ENCODE peak calls at places on chromosomes 5 and 9, in seven cellular contexts. Y is CD8-positive, alpha-beta T cell; E is foreskin fibroblast; I is GM23338; J is body of pancreas; W is Caco-2; O is GM06990. L is an unnamed sample.

GRCh38 chr5:73648490-73648889 is 22.5 kb downstream of the ARHGEF28 start:
- DNase-seq in W (no peak), Y (no peak), J (no peak), I (no peak), O (no peak), E (no peak), L (no peak)

GRCh38 chr5:55418994-55419991 is 111.5 kb downstream of the MTREX start:
- DNase-seq in O (no peak), J (no peak), E (peak; percentile 80), W (peak; percentile 47), I (peak; percentile 35), Y (no peak), L (peak; percentile 30)

GRCh38 chr9:107738789-107739188 is 249.2 kb upstream of the KLF4 start:
- DNase-seq in E (peak; percentile 77), W (no peak), Y (no peak), J (no peak), I (no peak), O (no peak), L (peak; percentile 65)

GRCh38 chr5:117800261-117800660 is 1188.1 kb downstream of the DTWD2 start:
- DNase-seq in I (no peak), O (no peak), W (no peak), J (no peak), E (peak; percentile 66), Y (no peak), L (peak; percentile 38)

GRCh38 chr5:38467353-38468040 is 88.9 kb downstream of the LIFR start:
- DNase-seq in Y (no peak), W (no peak), O (no peak), E (peak; percentile 69), J (no peak), I (no peak), L (peak; percentile 96)

GRCh38 chr9:135919318-135919717 is 12.0 kb upstream of the CAMSAP1 start:
- DNase-seq in Y (no peak), I (no peak), E (no peak), W (peak; percentile 36), J (no peak), O (no peak), L (no peak)

GRCh38 chr5:126234563-126235195 is 188.5 kb upstream of the GRAMD2B start:
- DNase-seq in E (peak; percentile 28), J (no peak), Y (no peak), I (peak; percentile 78), O (no peak), W (no peak), L (peak; percentile 32)

GRCh38 chr5:118726891-118727290 is 261.5 kb downstream of the DTWD2 start:
- DNase-seq in E (no peak), O (no peak), Y (no peak), I (no peak), J (no peak), W (no peak), L (no peak)

GRCh38 chr5:1668141-1668721 is 131.4 kb downstream of the MRPL36 start:
- DNase-seq in E (no peak), J (peak; percentile 69), I (peak; percentile 62), O (no peak), Y (no peak), W (peak; percentile 51), L (no peak)

GRCh38 chr9:108234811-108235210 is 621.0 kb downstream of the ACTL7B start:
- DNase-seq in E (peak; percentile 31), W (no peak), J (no peak), I (no peak), Y (no peak), O (no peak), L (peak; percentile 38)

GRCh38 chr9:135070964-135071735 is 16.3 kb upstream of the OLFM1 start:
- DNase-seq in I (no peak), E (no peak), W (peak; percentile 15), J (no peak), O (no peak), Y (no peak), L (no peak)

GRCh38 chr5:10138385-10139057 is 111.2 kb downstream of the ATPSCKMT start:
- DNase-seq in O (no peak), I (no peak), W (no peak), E (peak; percentile 7), J (no peak), Y (no peak), L (no peak)

GRCh38 chr5:1294839-1295649 is at the start of gene TERT:
- DNase-seq in W (peak; percentile 53), I (peak; percentile 83), O (peak; percentile 87), Y (peak; percentile 52), E (no peak), J (no peak), L (no peak)

GRCh38 chr5:111635946-111636315 is 121.1 kb downstream of the NREP start:
- DNase-seq in J (no peak), E (peak; percentile 50), I (no peak), Y (no peak), O (no peak), W (no peak), L (peak; percentile 31)

GRCh38 chr9:6620796-6621195 is 24.7 kb downstream of the GLDC start:
- DNase-seq in Y (no peak), I (no peak), O (no peak), E (no peak), W (no peak), J (no peak), L (no peak)

GRCh38 chr5:29370248-29370647 is 1823.2 kb upstream of the CDH6 start:
- DNase-seq in I (no peak), J (no peak), Y (no peak), O (no peak), E (no peak), W (no peak), L (no peak)

GRCh38 chr9:96453625-96454024 is 3.7 kb downstream of the HABP4 start:
- DNase-seq in E (peak; percentile 72), J (no peak), Y (no peak), W (no peak), I (peak; percentile 49), O (no peak), L (peak; percentile 78)

GRCh38 chr5:2753452-2754409 is 2.3 kb upstream of the IRX2 start:
- DNase-seq in I (peak; percentile 60), Y (no peak), W (no peak), J (no peak), O (no peak), E (peak; percentile 22), L (no peak)
- H3K4me3 ChIP-seq in I (peak overlapping the region; percentile 95), Y (no peak overlapping the region), W (no peak overlapping the region), J (no peak overlapping the region), O (no peak overlapping the region), E (no peak overlapping the region), L (no peak overlapping the region)

GRCh38 chr5:180116441-180117377 is 45.1 kb upstream of the RNF130 start:
- DNase-seq in I (no peak), W (peak; percentile 52), Y (no peak), O (no peak), J (peak; percentile 47), E (no peak), L (no peak)
- TF ChIP-seq CTCF in I (peak; percentile 31), W (peak; percentile 78), Y (no peak), O (no peak), J (peak; percentile 34), E (no peak), L (no peak)

DNA sequence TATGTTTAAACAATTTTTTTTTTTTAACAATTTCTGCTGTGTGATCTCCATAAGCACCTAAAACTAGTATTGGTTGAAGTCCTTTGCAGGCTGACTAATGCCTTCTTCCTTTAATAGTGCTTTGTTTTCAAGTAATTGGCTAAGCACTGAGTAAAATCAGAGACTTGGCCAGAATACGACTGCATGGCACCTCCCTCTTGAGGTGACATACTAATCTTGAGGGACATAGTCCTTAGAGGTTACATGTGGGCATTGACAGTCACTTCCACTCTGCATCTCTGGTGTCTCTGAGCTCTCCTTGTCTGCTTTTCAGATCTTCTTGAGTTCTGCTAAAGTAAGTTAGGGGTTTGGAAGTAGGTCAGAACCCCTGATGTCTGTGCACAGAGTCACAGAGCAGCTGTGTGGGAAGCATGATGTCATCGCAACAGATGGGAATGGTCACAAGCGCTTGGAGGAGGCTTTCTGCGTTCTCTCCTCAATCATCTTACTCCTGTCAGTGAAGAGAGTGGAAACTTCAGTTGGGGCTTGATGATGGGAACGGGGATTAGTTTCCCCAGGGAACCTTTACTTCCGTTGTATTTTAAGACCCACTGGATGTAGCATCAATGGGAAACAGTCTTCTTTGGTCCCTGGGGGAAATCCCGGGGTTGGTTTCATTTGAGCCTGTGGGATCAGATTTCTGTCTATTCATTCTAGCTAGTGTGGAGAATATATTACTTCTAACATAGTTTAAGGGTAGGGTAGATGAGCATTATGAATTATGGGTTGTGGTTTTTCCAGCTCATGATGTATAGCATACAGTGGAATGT is 136.9 kb downstream of the ARHGAP26 start:
- DNase-seq in W (no peak), O (no peak), E (peak; percentile 80), J (peak; percentile 53), Y (no peak), I (no peak), L (peak; percentile 34)
- H3K4me3 ChIP-seq in W (no peak overlapping the region), O (no peak overlapping the region), E (no peak overlapping the region), J (no peak overlapping the region), Y (no peak overlapping the region), I (no peak overlapping the region), L (no peak overlapping the region)

GRCh38 chr9:33044162-33044673 is 19.1 kb downstream of the DNAJA1 start:
- DNase-seq in J (peak; percentile 85), W (peak; percentile 84), Y (peak; percentile 34), O (peak; percentile 83), I (peak; percentile 89), E (peak; percentile 96), L (peak; percentile 95)

GRCh38 chr9:33048054-33048465 is 23.0 kb downstream of the DNAJA1 start:
- DNase-seq in E (no peak), I (no peak), Y (no peak), J (no peak), O (no peak), W (no peak), L (no peak)

GRCh38 chr9:33041459-33042188 is 16.6 kb downstream of the DNAJA1 start:
- DNase-seq in O (no peak), E (peak; percentile 65), J (no peak), W (no peak), Y (no peak), I (no peak), L (peak; percentile 47)

GRCh38 chr9:33042528-33042927 is 17.5 kb downstream of the DNAJA1 start:
- DNase-seq in Y (no peak), J (no peak), E (peak; percentile 20), I (no peak), W (no peak), O (no peak), L (no peak)

DNA sequence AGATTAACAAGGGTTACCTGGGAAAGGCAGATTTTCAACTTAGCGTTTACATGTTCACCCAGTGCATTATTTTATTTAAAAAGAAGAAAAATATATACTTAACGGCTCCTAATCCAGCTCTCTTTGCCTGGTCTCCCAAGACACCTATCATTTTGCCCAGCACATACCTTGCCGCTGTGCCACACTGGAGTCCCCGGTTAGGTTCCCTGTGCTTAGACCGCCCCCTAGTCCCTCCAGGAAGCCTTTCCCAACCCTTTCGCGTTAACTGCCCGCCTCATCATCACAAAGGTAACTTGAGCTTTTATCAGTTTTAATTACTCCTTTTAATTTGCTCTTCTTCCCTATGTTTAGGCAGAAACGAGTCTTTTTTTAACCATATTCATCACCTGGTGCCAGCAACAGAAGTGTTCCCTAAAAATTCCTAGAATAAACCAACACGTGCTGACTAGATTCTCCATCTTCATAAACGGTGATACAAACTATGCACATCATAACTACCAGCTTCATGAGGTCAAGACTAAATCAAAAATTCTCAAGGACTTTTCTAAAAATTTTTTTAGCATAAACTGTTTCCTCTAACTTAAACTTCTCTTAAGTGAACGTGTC is 19.7 kb downstream of the DNAJA1 start:
- DNase-seq in W (peak; percentile 54), E (peak; percentile 34), J (peak; percentile 47), Y (no peak), I (peak; percentile 81), O (no peak), L (peak; percentile 33)
- TF ChIP-seq CTCF in W (peak; percentile 55), E (peak; percentile 12), J (no peak), Y (no peak), I (peak; percentile 75), O (no peak), L (peak; percentile 1)